ENCODE peak calls at places on chromosomes 5 and 9, in four cellular contexts. S, W, I and F are unnamed samples.

GRCh38 chr5:170145462-170145861 is 39.8 kb downstream of the FOXI1 start:
- DNase-seq in S (peak; percentile 60), W (no peak), I (no peak), F (no peak)

GRCh38 chr5:107306597-107306996 is 364.1 kb downstream of the EFNA5 start:
- DNase-seq in S (no peak), W (no peak), I (no peak), F (peak; percentile 19)

GRCh38 chr5:35136386-35136785 is 88.6 kb upstream of the AGXT2 start:
- DNase-seq in S (no peak), W (no peak), I (no peak), F (peak; percentile 55)

GRCh38 chr5:9370256-9370655 is 175.6 kb downstream of the SEMA5A start:
- DNase-seq in S (no peak), W (no peak), I (no peak), F (peak; percentile 75)

GRCh38 chr9:19114680-19115270 is 12.1 kb upstream of the HAUS6 start:
- DNase-seq in S (no peak), W (no peak), I (no peak), F (no peak)

GRCh38 chr5:38666668-38667498 is 110.4 kb upstream of the LIFR start:
- DNase-seq in S (peak; percentile 4), W (peak; percentile 63), I (peak; percentile 73), F (peak; percentile 29)

GRCh38 chr9:38278457-38278856 is 114.0 kb upstream of the ALDH1B1 start:
- DNase-seq in S (no peak), W (no peak), I (no peak), F (no peak)

GRCh38 chr5:108560581-108560980 is 178.7 kb upstream of the FBXL17 start:
- DNase-seq in S (no peak), W (no peak), I (no peak), F (peak; percentile 4)

GRCh38 chr9:93673844-93674334 is 97.5 kb downstream of the PHF2 start:
- DNase-seq in S (no peak), W (peak; percentile 45), I (no peak), F (no peak)

GRCh38 chr5:65812648-65813047 is 90.6 kb downstream of the NLN start:
- DNase-seq in S (no peak), W (no peak), I (no peak), F (peak; percentile 39)

DNA sequence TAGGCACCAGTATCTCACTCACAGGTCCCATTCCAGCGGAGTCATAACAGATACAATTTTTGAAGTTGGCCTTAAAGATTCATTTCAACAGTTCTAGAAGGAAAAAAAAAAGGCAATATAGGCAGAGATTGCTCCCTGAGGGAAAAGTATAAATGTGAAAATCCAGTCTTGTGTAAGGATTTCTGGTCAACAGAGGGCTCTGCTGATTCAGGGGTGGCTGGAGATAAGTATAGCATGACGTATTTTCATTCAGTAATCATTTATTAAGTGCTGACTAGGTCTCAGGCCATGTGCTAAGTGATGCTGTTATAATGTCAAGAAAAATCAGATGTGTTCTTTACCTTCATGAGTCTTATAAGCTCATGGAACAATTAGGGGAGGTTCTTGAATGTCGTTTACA is 377.3 kb upstream of the MEF2C start:
- DNase-seq in S (no peak), W (no peak), I (no peak), F (peak; percentile 11)
- TF ChIP-seq CTCF in S (no peak), W (no peak), I (no peak), F (no peak)

GRCh38 chr9:136668983-136669790 is 6.5 kb downstream of the EGFL7 start:
- DNase-seq in S (no peak), W (no peak), I (no peak), F (peak; percentile 37)
- H3K4me3 ChIP-seq in S (no peak overlapping the region), W (peak overlapping the region; percentile 71), I (no peak overlapping the region), F (no peak overlapping the region)

GRCh38 chr9:96056221-96056620 is 180.7 kb downstream of the ERCC6L2 start:
- DNase-seq in S (no peak), W (no peak), I (no peak), F (no peak)
- TF ChIP-seq CTCF in S (no peak), W (no peak), I (no peak), F (no peak)

DNA sequence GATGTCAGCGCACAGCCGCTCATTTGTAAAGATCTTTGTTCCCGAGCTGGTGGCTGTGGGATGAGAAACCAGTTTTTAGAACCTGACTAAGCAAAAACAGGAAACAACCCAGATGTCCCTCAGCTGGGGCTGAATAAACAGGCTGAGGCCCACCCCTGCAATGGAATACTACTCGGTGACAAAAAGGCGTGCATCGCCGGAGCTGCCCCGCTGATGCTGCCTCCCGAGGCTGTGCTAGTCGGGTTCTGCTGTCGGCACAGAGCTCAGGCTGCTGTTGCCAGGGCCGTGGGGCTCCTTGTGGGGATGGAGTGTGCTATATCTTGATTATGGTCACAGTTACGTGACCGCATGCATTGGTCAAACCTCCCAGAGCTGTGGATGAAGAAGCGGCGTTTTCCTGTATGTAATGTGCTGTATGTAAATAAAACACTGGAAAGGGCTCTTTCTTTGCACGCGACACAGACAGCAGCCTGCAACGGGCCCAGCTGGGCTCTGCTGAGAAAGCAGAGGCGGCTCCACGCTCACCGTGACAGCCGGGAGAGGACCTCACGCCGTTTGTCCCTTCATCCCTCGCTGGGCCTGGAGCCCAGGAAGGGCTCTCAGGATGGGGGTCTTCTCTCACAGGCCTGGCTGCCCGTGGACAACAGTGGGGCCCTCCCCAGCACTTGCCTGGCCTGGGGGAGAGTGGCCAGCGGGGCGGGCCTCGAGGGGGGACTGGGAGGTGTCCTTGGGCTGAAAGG is 51.5 kb upstream of the RNU6ATAC start:
- DNase-seq in S (peak; percentile 35), W (peak; percentile 66), I (no peak), F (no peak)
- H3K4me3 ChIP-seq in S (no peak overlapping the region), W (no peak overlapping the region), I (no peak overlapping the region), F (no peak overlapping the region)

DNA sequence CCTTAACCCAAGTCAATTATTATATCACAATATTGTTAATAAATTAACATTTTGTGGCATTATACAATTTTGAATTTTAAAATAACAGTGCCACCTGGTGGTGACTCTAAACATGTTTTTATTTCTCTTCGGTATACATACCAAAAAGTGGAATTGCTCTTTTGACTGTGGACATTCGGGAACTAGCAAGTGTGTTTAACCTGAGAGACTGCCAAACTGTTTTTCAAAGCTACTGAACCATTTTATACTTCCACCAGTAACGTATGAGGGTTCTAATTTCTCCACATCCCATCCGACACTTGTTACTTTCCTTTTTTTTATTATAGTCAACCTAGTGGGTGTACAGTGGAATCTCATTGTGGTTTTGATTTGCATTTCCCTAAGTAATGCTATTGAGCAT is 18.3 kb upstream of the HSDL2 start:
- DNase-seq in S (peak; percentile 37), W (no peak), I (peak; percentile 20), F (peak; percentile 61)
- TF ChIP-seq CTCF in S (no peak), W (peak; percentile 69), I (peak; percentile 85), F (peak; percentile 8)

GRCh38 chr9:127953768-127954505 is 16.3 kb upstream of the DPM2 start:
- DNase-seq in S (no peak), W (no peak), I (no peak), F (no peak)

GRCh38 chr9:127958728-127959127 is 21.1 kb upstream of the DPM2 start:
- DNase-seq in S (no peak), W (no peak), I (no peak), F (no peak)

GRCh38 chr9:127959841-127960409 is 20.9 kb downstream of the EEIG1 start:
- DNase-seq in S (no peak), W (no peak), I (no peak), F (no peak)

GRCh38 chr9:127954831-127955293 is 17.2 kb upstream of the DPM2 start:
- DNase-seq in S (no peak), W (no peak), I (no peak), F (no peak)

GRCh38 chr9:127955294-127956015 is 17.8 kb upstream of the DPM2 start:
- DNase-seq in S (peak; percentile 68), W (no peak), I (peak; percentile 98), F (peak; percentile 85)
- H3K4me3 ChIP-seq in S (no peak overlapping the region), W (no peak overlapping the region), I (no peak overlapping the region), F (no peak overlapping the region)

DNA sequence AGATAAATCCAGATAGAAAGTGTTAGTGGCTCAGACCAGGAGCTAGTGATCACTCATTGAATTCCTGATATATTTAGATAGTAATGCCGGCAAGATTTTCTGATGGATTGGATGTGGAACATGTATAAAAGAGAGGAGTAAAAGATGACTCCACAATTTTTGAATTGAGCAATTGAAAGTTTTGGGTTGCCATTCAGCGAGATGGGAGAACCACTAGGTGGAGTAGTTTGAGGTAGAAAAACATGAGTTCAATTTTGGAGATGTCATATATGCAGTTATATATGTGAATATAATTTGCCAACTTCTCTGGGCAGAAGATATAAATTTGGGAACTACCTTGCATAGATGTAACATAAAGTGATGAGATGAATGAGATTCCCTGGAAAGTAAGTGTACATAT is 502.5 kb upstream of the SEMA6A start:
- DNase-seq in S (no peak), W (no peak), I (no peak), F (peak; percentile 24)
- TF ChIP-seq CTCF in S (no peak), W (peak; percentile 35), I (no peak), F (peak; percentile 69)

GRCh38 chr9:121736964-121737462 is 85.6 kb downstream of the DAB2IP start:
- DNase-seq in S (no peak), W (no peak), I (no peak), F (no peak)

GRCh38 chr9:121735065-121735791 is 83.8 kb downstream of the DAB2IP start:
- DNase-seq in S (peak; percentile 7), W (no peak), I (no peak), F (peak; percentile 54)

GRCh38 chr9:121737481-121737931 is 86.1 kb downstream of the DAB2IP start:
- DNase-seq in S (no peak), W (no peak), I (no peak), F (no peak)

GRCh38 chr9:121735792-121736130 is 84.3 kb downstream of the DAB2IP start:
- DNase-seq in S (no peak), W (no peak), I (no peak), F (peak; percentile 24)

GRCh38 chr9:121736147-121736721 is 84.8 kb downstream of the DAB2IP start:
- DNase-seq in S (no peak), W (peak; percentile 90), I (peak; percentile 62), F (no peak)
- H3K4me3 ChIP-seq in S (no peak overlapping the region), W (peak overlapping the region; percentile 54), I (peak overlapping the region; percentile 22), F (peak overlapping the region; percentile 21)